ENCODE peak calls at places on chromosomes 2 and 18, in eight cellular contexts. N is tibial artery, J is left lung, M is AG10803, Q is ovary, Y is thoracic aorta, L is fibroblast of pulmonary artery, E is neural progenitor cell. B is an unnamed sample.

GRCh38 chr2:65749549-65749948 is 317.1 kb upstream of the SPRED2 start:
- DNase-seq in N (no peak), J (no peak), M (peak; percentile 1), Q (no peak), Y (no peak), L (peak; percentile 1), E (no peak), B (no peak)

GRCh38 chr2:2906091-2906490 is 471.5 kb downstream of the EIPR1 start:
- DNase-seq in N (no peak), J (no peak), M (no peak), Q (no peak), Y (no peak), L (no peak), E (no peak), B (no peak)

GRCh38 chr2:213087040-213087439 is 64.4 kb downstream of the IKZF2 start:
- DNase-seq in N (no peak), J (no peak), M (no peak), Q (no peak), Y (no peak), L (no peak), E (no peak), B (no peak)

GRCh38 chr2:170369894-170370293 is 191.9 kb downstream of the MYO3B start:
- DNase-seq in N (no peak), J (no peak), M (peak; percentile 22), Q (no peak), Y (no peak), L (peak; percentile 41), E (peak; percentile 18), B (no peak)

GRCh38 chr2:98514879-98515570 is 70.4 kb downstream of the INPP4A start:
- DNase-seq in N (no peak), J (no peak), M (peak; percentile 40), Q (peak; percentile 42), Y (no peak), L (peak; percentile 57), E (no peak), B (no peak)

GRCh38 chr18:30248061-30248460 is 794.5 kb downstream of the DSC3 start:
- DNase-seq in N (no peak), J (no peak), M (no peak), Q (no peak), Y (no peak), L (no peak), E (no peak), B (no peak)

GRCh38 chr2:54470241-54470938 is 14.3 kb downstream of the SPTBN1 start:
- DNase-seq in N (no peak), J (no peak), M (peak; percentile 87), Q (no peak), Y (no peak), L (peak; percentile 73), E (no peak), B (no peak)

GRCh38 chr2:228613133-228613532 is 431.6 kb upstream of the SPHKAP start:
- DNase-seq in N (no peak), J (no peak), M (peak; percentile 75), Q (no peak), Y (no peak), L (peak; percentile 56), E (no peak), B (no peak)

GRCh38 chr2:203605302-203605701 is 70.2 kb upstream of the RAPH1 start:
- DNase-seq in N (no peak), J (no peak), M (no peak), Q (no peak), Y (no peak), L (peak; percentile 80), E (no peak), B (no peak)

GRCh38 chr2:114294814-114295213 is 147.6 kb upstream of the DPP10 start:
- DNase-seq in N (no peak), J (no peak), M (no peak), Q (no peak), Y (no peak), L (no peak), E (peak; percentile 29), B (no peak)

GRCh38 chr2:76731157-76731556 is 791.0 kb downstream of the LRRTM4 start:
- DNase-seq in N (no peak), J (no peak), M (no peak), Q (no peak), Y (no peak), L (no peak), E (no peak), B (no peak)

GRCh38 chr2:6578417-6578816 is 287.3 kb downstream of the CMPK2 start:
- DNase-seq in N (no peak), J (no peak), M (no peak), Q (no peak), Y (no peak), L (no peak), E (no peak), B (no peak)

GRCh38 chr2:58428286-58428552 is 187.1 kb upstream of the FANCL start:
- DNase-seq in N (no peak), J (no peak), M (no peak), Q (no peak), Y (no peak), L (peak; percentile 3), E (peak; percentile 88), B (peak; percentile 49)

GRCh38 chr2:950627-950992 is at the start of gene SNTG2:
- DNase-seq in N (no peak), J (no peak), M (peak; percentile 24), Q (peak; percentile 54), Y (no peak), L (no peak), E (peak; percentile 79), B (peak; percentile 76)

GRCh38 chr2:84991404-84992151 is 20.6 kb downstream of the KCMF1 start:
- DNase-seq in N (no peak), J (no peak), M (peak; percentile 92), Q (no peak), Y (no peak), L (peak; percentile 63), E (no peak), B (no peak)

DNA sequence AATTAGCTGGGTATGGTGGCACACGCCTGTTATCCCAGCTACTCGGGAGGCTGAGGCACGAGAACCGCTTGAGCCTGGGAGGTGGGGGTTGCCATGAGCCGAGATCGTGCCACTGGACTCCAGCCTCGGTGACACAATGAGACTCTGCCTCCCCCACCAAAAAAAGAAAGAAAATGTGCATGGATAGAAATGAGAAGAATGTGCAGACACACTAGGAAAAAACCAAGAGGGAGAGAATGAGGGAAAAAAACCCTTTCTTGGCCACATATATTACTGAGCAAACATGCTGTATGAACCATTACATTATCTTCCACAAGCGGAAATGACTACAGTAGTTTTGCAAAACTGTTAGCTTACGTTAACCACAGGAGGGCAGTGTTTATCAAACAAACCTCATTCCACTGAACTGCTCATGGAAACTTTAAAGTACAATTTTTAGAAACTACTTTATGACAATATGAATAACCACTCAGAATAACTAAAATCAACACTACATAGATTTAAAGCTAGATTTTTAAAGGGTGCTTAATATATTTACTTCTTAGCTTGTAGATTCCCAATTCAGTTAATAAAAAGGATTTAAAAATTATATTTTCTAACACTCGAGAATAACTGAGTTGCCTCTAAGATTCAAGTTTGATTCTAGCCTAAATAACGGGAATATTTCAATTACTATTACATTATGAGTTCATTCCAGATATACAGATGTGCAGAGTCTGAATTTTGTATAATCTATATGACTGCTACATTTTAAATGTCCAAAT is 26.4 kb downstream of the ASXL2 start:
- DNase-seq in N (no peak), J (no peak), M (peak; percentile 88), Q (no peak), Y (no peak), L (peak; percentile 93), E (peak; percentile 60), B (no peak)
- TF ChIP-seq CTCF in N (peak; percentile 77), J (peak; percentile 61), M (peak; percentile 72), Q (peak; percentile 45), Y (peak; percentile 64), L (peak; percentile 60), E (peak; percentile 75), B (peak; percentile 57)

GRCh38 chr2:135745545-135745944 is 3.9 kb downstream of the UBXN4 start:
- DNase-seq in N (no peak), J (no peak), M (peak; percentile 73), Q (no peak), Y (no peak), L (peak; percentile 42), E (no peak), B (no peak)

GRCh38 chr2:135743860-135744259 is 2.2 kb downstream of the UBXN4 start:
- DNase-seq in N (no peak), J (no peak), M (peak; percentile 6), Q (no peak), Y (no peak), L (no peak), E (peak; percentile 72), B (no peak)

GRCh38 chr2:135741395-135742306 is at the start of gene UBXN4:
- DNase-seq in N (peak; percentile 98), J (peak; percentile 99), M (peak; percentile 99), Q (peak; percentile 96), Y (peak; percentile 91), L (peak; percentile 99), E (peak; percentile 98), B (peak; percentile 99)

GRCh38 chr2:135742307-135742838 is 718 bp downstream of the UBXN4 start:
- DNase-seq in N (peak; percentile 25), J (peak; percentile 44), M (peak; percentile 54), Q (peak; percentile 68), Y (no peak), L (peak; percentile 60), E (peak; percentile 72), B (no peak)

DNA sequence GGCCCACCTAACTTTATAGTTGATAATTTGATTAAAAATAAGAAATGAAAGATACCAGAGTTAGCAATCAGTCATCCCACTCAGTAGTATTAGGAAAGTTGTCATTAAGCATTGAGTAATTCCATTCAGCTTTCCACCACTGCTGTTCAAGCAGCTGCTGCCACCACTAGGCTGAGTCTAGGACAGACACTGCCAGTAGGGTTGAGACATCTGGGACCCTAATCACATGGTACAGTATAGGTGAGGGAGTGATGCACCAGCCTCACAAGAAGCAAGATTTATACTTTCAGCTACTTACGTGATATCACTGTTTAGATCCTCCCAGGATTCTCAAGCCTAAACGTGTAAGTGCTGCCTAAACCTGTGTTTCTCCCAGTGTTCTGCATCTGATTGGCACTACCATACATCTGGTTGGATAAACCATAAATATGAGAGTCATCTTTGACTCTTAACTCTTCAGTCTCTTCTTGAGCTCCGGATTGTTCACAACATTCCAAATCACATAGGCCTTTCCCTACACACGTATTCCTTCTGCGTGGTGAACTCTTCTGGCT is 3.2 kb downstream of the UBXN4 start:
- DNase-seq in N (no peak), J (no peak), M (peak; percentile 22), Q (no peak), Y (no peak), L (peak; percentile 18), E (peak; percentile 34), B (peak; percentile 73)
- TF ChIP-seq CTCF in N (no peak), J (no peak), M (no peak), Q (no peak), Y (no peak), L (peak; percentile 22), E (peak; percentile 28), B (peak; percentile 43)

DNA sequence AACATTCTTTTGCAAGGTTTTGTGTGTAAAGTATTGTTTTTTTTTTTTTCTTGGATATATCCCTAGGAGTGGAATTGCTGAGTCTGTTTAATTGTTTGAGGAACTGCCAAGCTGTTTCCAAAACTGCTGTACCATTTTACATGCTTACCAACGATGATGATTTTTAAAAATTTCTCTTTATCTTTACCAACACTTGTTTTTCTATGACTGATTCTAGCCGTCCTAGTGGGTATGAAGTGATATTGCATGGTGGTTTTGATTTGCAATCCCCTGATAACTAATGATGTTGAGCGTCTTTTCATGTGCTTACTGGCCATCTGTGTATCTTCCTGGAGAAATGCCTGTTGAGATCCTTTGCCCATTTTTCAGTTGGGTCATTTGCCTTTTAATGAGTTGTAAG is 8.8 kb upstream of the AOX1 start:
- DNase-seq in N (no peak), J (no peak), M (no peak), Q (no peak), Y (no peak), L (no peak), E (no peak), B (no peak)
- TF ChIP-seq CTCF in N (no peak), J (no peak), M (peak; percentile 20), Q (no peak), Y (no peak), L (peak; percentile 11), E (no peak), B (no peak)

GRCh38 chr2:240066489-240066888 is 13.2 kb upstream of the OR6B3 start:
- DNase-seq in N (no peak), J (no peak), M (no peak), Q (no peak), Y (no peak), L (no peak), E (no peak), B (no peak)
- TF ChIP-seq CTCF in N (no peak), J (no peak), M (no peak), Q (no peak), Y (no peak), L (no peak), E (no peak), B (no peak)